ENCODE peak calls at places on chromosomes 6 and 20, in nine cellular contexts. B is kidney epithelial cell; Z is cardiac fibroblast; I is nephron progenitor cell; Q is neural crest cell; A is WTC11; K is CD8-positive, alpha-beta T cell; H is endothelial cell; V is fibroblast of lung. R is an unnamed sample.

GRCh38 chr20:39631557-39631956 is 669.4 kb downstream of the DHX35 start:
- DNase-seq in A (no peak), V (no peak), K (no peak), Z (no peak), Q (no peak), H (no peak), B (peak; percentile 19), I (no peak), R (peak; percentile 7)

GRCh38 chr6:50185006-50185405 is 135.3 kb upstream of the DEFB112 start:
- DNase-seq in I (no peak), V (peak; percentile 2), K (no peak), A (peak; percentile 20), Q (no peak), Z (no peak), B (no peak), H (peak; percentile 28), R (no peak)

GRCh38 chr6:57252975-57253374 is 30.9 kb upstream of the RAB23 start:
- DNase-seq in K (no peak), A (no peak), H (no peak), I (no peak), Z (peak; percentile 43), Q (no peak), V (peak; percentile 82), B (no peak), R (peak; percentile 79)

GRCh38 chr6:84910881-84911607 is 146.6 kb upstream of the TBX18 start:
- DNase-seq in I (no peak), H (no peak), K (no peak), Z (peak; percentile 22), B (no peak), A (no peak), Q (no peak), V (no peak), R (no peak)

GRCh38 chr20:62918830-62919229 is 7.5 kb downstream of the DIDO1 start:
- DNase-seq in Z (no peak), H (no peak), V (no peak), Q (no peak), B (no peak), K (peak; percentile 61), I (no peak), A (peak; percentile 9), R (no peak)

GRCh38 chr20:59829415-59830106 is 103.9 kb downstream of the SYCP2 start:
- DNase-seq in V (no peak), B (no peak), A (no peak), H (no peak), I (no peak), Z (no peak), Q (no peak), K (no peak), R (no peak)

GRCh38 chr6:161918608-161919205 is 644.8 kb upstream of the AGPAT4 start:
- DNase-seq in K (no peak), I (no peak), A (no peak), Q (no peak), Z (no peak), B (no peak), H (no peak), V (no peak), R (no peak)

GRCh38 chr6:141195251-141195832 is 937.4 kb upstream of the GJE1 start:
- DNase-seq in H (no peak), K (no peak), I (no peak), B (no peak), Q (no peak), Z (no peak), A (no peak), V (no peak), R (no peak)

GRCh38 chr6:151765444-151765886 is 42.0 kb upstream of the ESR1 start:
- DNase-seq in I (peak; percentile 51), B (peak; percentile 45), H (peak; percentile 68), K (peak; percentile 16), Z (peak; percentile 93), V (peak; percentile 83), Q (peak; percentile 46), A (peak; percentile 20), R (peak; percentile 81)

GRCh38 chr20:6709865-6710595 is 57.5 kb upstream of the BMP2 start:
- DNase-seq in Q (no peak), Z (no peak), B (no peak), H (no peak), I (no peak), A (no peak), V (no peak), K (no peak), R (no peak)

GRCh38 chr6:75444899-75445298 is 48.7 kb downstream of the FILIP1 start:
- DNase-seq in V (no peak), B (no peak), H (no peak), Z (no peak), A (no peak), Q (no peak), I (no peak), K (no peak), R (no peak)

GRCh38 chr6:151807513-151808330 is at the start of gene ESR1:
- DNase-seq in V (peak; percentile 28), B (no peak), Q (no peak), H (peak; percentile 29), K (no peak), Z (peak; percentile 35), I (peak; percentile 48), A (peak; percentile 71), R (no peak)

GRCh38 chr6:55379486-55379885 is 52.2 kb downstream of the GFRAL start:
- DNase-seq in V (peak; percentile 34), H (no peak), A (no peak), I (no peak), Z (peak; percentile 26), K (no peak), B (no peak), Q (no peak), R (peak; percentile 35)

GRCh38 chr6:104705095-104705707 is 154.5 kb downstream of the HACE1 start:
- DNase-seq in Z (peak; percentile 81), K (peak; percentile 42), A (no peak), B (peak; percentile 88), V (peak; percentile 37), Q (no peak), H (peak; percentile 43), I (no peak), R (peak; percentile 89)

GRCh38 chr6:88619951-88620350 is 343.5 kb downstream of the RNGTT start:
- DNase-seq in H (no peak), K (no peak), A (no peak), B (no peak), I (no peak), Z (no peak), Q (no peak), V (no peak), R (no peak)

DNA sequence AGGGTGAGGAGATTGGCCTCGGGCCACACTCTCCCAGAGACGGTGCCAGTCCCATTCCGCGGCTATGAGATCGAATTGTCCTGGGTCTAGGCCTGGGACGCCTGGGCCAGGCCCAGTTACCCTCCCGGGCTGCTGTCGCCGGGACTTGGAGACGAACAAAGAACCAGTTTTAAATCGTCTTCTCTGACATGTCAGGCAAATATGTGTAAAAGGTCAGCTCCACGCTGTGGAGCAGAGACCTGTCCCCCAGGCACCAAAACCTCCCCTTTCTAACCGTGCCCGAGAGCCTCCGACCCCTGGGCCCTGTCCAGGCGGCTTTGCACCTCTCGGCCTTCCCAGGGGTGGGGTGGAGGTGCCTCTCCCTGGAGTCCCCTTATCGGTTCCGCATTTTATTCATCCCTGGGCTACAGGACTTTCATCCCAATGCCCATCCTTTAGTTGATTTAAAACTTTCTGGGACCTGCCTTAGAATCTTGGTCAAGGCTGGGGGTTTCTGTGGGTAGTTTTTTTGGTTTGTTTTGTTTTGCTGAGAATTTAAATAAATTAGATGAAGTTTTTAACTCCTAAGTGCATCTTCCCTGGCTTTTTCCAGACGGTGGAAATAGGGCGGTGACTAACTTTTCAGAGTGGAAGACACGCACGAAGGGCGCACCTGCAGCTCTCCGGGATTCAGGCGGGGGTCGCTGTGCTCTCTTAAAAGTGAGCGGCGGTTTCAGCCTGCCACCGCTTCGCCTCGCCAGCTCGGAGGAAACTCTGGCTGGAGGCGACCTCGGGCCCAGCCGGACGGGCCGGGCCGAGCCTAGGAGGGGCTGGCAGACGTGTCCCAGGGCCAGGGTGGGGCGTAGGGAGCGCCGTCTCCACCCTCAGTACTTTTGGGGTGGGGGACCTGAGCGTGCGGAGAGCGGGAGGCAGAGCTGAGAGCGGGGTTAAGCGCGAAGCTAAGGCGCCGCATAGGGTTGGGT is 6.0 kb upstream of the TFAP2A start:
- DNase-seq in Z (no peak), H (peak; percentile 64), I (peak; percentile 69), K (no peak), Q (no peak), A (peak; percentile 76), B (no peak), V (no peak), R (no peak)
- TF ChIP-seq CTCF in Z (no peak), H (peak; percentile 54), I (peak; percentile 48), K (no peak), Q (peak; percentile 57), A (no peak), B (peak; percentile 60), V (no peak), R (no peak)

GRCh38 chr20:56504373-56505005 is 20.1 kb upstream of the FAM209A start:
- DNase-seq in Q (peak; percentile 6), H (peak; percentile 47), Z (no peak), V (no peak), B (no peak), K (peak; percentile 21), I (peak; percentile 28), A (peak; percentile 46), R (peak; percentile 5)
- TF ChIP-seq CTCF in Q (peak; percentile 60), H (peak; percentile 59), Z (peak; percentile 58), V (peak; percentile 62), B (peak; percentile 52), K (peak; percentile 63), I (peak; percentile 46), A (peak; percentile 75), R (peak; percentile 61)

GRCh38 chr20:45459606-45460005 is 9.9 kb upstream of the WFDC2 start:
- DNase-seq in K (no peak), I (no peak), V (no peak), H (no peak), Q (no peak), Z (peak; percentile 7), A (no peak), B (no peak), R (peak; percentile 34)
- TF ChIP-seq CTCF in K (no peak), I (peak; percentile 23), V (no peak), H (no peak), Q (peak; percentile 50), Z (peak; percentile 4), A (no peak), B (peak; percentile 28), R (peak; percentile 17)

GRCh38 chr6:5731435-5731834 is 275.3 kb downstream of the NRN1 start:
- DNase-seq in A (no peak), K (no peak), B (no peak), Z (no peak), H (no peak), Q (no peak), I (no peak), V (no peak), R (no peak)

GRCh38 chr6:5728726-5729434 is 277.8 kb downstream of the NRN1 start:
- DNase-seq in K (no peak), V (no peak), B (peak; percentile 43), Z (peak; percentile 27), A (no peak), H (no peak), Q (no peak), I (no peak), R (no peak)

GRCh38 chr6:5730586-5731263 is 276.0 kb downstream of the NRN1 start:
- DNase-seq in Q (no peak), I (no peak), K (no peak), H (no peak), A (no peak), Z (peak; percentile 42), B (no peak), V (peak; percentile 67), R (peak; percentile 59)

GRCh38 chr6:5726976-5727718 is 279.6 kb downstream of the NRN1 start:
- DNase-seq in Q (no peak), V (peak; percentile 25), Z (no peak), A (no peak), I (no peak), H (no peak), K (no peak), B (no peak), R (peak; percentile 4)

GRCh38 chr6:5729813-5730212 is 276.9 kb downstream of the NRN1 start:
- DNase-seq in V (no peak), B (no peak), H (no peak), K (no peak), Z (no peak), Q (no peak), A (no peak), I (no peak), R (no peak)
- TF ChIP-seq CTCF in V (no peak), B (no peak), H (no peak), K (no peak), Z (no peak), Q (no peak), A (no peak), I (no peak), R (no peak)